ENCODE peak calls at places on chromosomes 1 and 21, in five cellular contexts. W, P, O, G and M are unnamed samples.

GRCh38 chr1:30853350-30853749 is 55.2 kb downstream of the SDC3 start:
- DNase-seq in W (no peak), P (no peak), O (no peak), G (peak), M (no peak)

GRCh38 chr1:25958475-25958874 is 39.4 kb downstream of the PAFAH2 start:
- DNase-seq in W (no peak), P (no peak), O (no peak), G (no peak), M (no peak)

GRCh38 chr1:84078108-84078823 is 65.8 kb upstream of the PRKACB start:
- DNase-seq in W (peak), P (no peak), O (no peak), G (no peak), M (no peak)

GRCh38 chr1:171904778-171905449 is 63.6 kb downstream of the DNM3 start:
- DNase-seq in W (no peak), P (no peak), O (no peak), G (no peak), M (no peak)

GRCh38 chr1:1246601-1247340 is at the start of gene C1QTNF12:
- DNase-seq in W (no peak), P (no peak), O (no peak), G (no peak), M (peak)

GRCh38 chr1:37323486-37324377 is 150.6 kb upstream of the ZC3H12A start:
- DNase-seq in W (peak), P (peak), O (no peak), G (peak), M (peak)

GRCh38 chr1:221230605-221231004 is 351.4 kb downstream of the HLX start:
- DNase-seq in W (no peak), P (no peak), O (no peak), G (no peak), M (no peak)

GRCh38 chr1:56424744-56425493 is 154.4 kb downstream of the PLPP3 start:
- DNase-seq in W (no peak), P (no peak), O (no peak), G (peak), M (no peak)

GRCh38 chr1:230495891-230496385 is 69.8 kb upstream of the PGBD5 start:
- DNase-seq in W (peak), P (no peak), O (no peak), G (no peak), M (no peak)

GRCh38 chr1:229344139-229344538 is 1.3 kb upstream of the CCSAP start:
- DNase-seq in W (no peak), P (no peak), O (no peak), G (no peak), M (no peak)

GRCh38 chr1:195934839-195935557 is 673.2 kb downstream of the KCNT2 start:
- DNase-seq in W (no peak), P (no peak), O (no peak), G (no peak), M (peak)

GRCh38 chr1:97632776-97633175 is 288.1 kb downstream of the DPYD start:
- DNase-seq in W (no peak), P (no peak), O (no peak), G (no peak), M (no peak)

GRCh38 chr1:31575373-31576140 is 758 bp upstream of the TINAGL1 start:
- DNase-seq in W (peak), P (no peak), O (no peak), G (peak), M (no peak)

GRCh38 chr1:20470174-20470573 is 15.8 kb downstream of the CAMK2N1 start:
- DNase-seq in W (no peak), P (no peak), O (no peak), G (no peak), M (peak)

GRCh38 chr1:180092931-180093650 is 61.6 kb upstream of the QSOX1 start:
- DNase-seq in W (no peak), P (no peak), O (no peak), G (no peak), M (no peak)

GRCh38 chr1:201455098-201455497 is 13.9 kb downstream of the PHLDA3 start:
- DNase-seq in W (no peak), P (no peak), O (no peak), G (no peak), M (no peak)

GRCh38 chr1:219965285-219965684 is 36.9 kb upstream of the SLC30A10 start:
- DNase-seq in W (no peak), P (no peak), O (no peak), G (no peak), M (no peak)
- TF ChIP-seq CHD2 in W (no peak), P (no peak), O (no peak), G (no peak), M (no peak)

GRCh38 chr1:110383311-110383990 is 7.4 kb downstream of the SLC16A4 start:
- DNase-seq in W (no peak), P (no peak), O (no peak), G (no peak), M (no peak)
- H3K9ac ChIP-seq in W (no peak), P (no peak), O (no peak), G (no peak), M (no peak)

GRCh38 chr21:37653201-37653600 is 263.1 kb downstream of the KCNJ6 start:
- DNase-seq in W (no peak), P (no peak), O (no peak), G (no peak), M (no peak)

GRCh38 chr21:37656899-37657298 is 259.4 kb downstream of the KCNJ6 start:
- DNase-seq in W (no peak), P (no peak), O (no peak), G (no peak), M (no peak)

GRCh38 chr21:37658121-37658993 is 257.9 kb downstream of the KCNJ6 start:
- DNase-seq in W (no peak), P (no peak), O (no peak), G (no peak), M (no peak)

GRCh38 chr21:37655601-37656300 is 260.5 kb downstream of the KCNJ6 start:
- DNase-seq in W (no peak), P (no peak), O (no peak), G (no peak), M (no peak)

GRCh38 chr21:37654596-37654995 is 261.7 kb downstream of the KCNJ6 start:
- DNase-seq in W (no peak), P (no peak), O (no peak), G (no peak), M (no peak)
- TF ChIP-seq CTCF in W (no peak), P (no peak), O (no peak), G (no peak), M (no peak)

GRCh38 chr1:39639333-39640130 is at the start of gene HEYL:
- DNase-seq in W (peak), P (peak), O (no peak), G (peak), M (no peak)
- TF ChIP-seq CHD2 in W (no peak), P (no peak), O (no peak), G (no peak), M (no peak)

GRCh38 chr1:41906977-41907376 is 11.7 kb downstream of the HIVEP3 start:
- DNase-seq in W (no peak), P (no peak), O (no peak), G (no peak), M (no peak)
- H3K9ac ChIP-seq in W (no peak), P (no peak), O (no peak), G (no peak), M (no peak)

DNA sequence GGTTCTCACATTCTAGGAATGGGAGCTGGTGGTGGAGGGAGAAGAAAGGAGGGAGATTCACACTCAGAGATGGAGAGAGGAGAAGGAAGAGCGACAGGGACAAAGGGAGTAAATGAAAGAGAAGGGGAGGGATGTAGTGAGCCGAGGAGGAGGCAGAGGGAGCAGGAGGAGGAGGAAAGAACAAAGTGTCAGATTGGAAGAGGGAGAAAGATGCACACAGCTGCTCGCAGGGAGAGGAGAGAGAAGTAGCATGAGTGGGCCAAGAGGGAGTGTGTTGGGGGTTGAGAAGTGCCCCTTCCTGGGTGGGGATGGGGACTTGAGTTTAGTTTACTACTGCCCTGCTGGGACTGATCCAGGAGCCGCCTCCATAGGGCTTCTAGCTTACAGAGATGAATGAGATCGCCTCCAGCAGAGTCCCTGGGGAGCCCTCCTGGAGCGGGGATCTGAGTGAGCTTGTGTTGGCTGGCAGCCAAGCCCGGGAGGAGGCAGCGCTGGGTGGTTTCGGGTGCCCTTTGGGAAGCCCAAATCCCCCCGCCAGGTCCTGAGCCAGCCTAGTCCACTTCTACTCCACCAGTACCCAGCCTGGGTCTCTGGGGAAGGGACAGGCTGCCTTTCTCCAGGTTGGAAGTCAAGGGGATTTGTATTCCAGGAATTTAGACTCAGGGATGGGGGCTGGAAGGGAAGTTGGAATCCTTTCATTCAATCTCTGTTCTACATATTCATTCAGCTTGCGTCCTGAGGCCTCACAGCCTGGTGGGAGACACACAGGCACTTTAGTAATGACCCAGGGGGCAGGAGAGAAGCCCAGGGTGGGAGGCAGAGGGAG is 20.9 kb downstream of the PTPRU start:
- DNase-seq in W (peak), P (no peak), O (no peak), G (no peak), M (peak)
- TF ChIP-seq CTCF in W (no peak), P (no peak), O (no peak), G (no peak), M (no peak)

GRCh38 chr1:243713470-243714186 is 136.4 kb downstream of the AKT3 start:
- DNase-seq in W (no peak), P (no peak), O (no peak), G (no peak), M (peak)
- TF ChIP-seq CHD2 in W (no peak), P (no peak), O (no peak), G (no peak), M (no peak)

GRCh38 chr21:17673261-17674020 is 60.7 kb upstream of the BTG3 start:
- DNase-seq in W (no peak), P (no peak), O (no peak), G (no peak), M (no peak)
- H3K9ac ChIP-seq in W (no peak), P (no peak), O (no peak), G (no peak), M (no peak)

GRCh38 chr1:99004270-99005141 is at the start of gene PLPPR5:
- DNase-seq in W (no peak), P (no peak), O (no peak), G (no peak), M (peak)
- TF ChIP-seq CTCF in W (no peak), P (peak), O (no peak), G (no peak), M (peak)

DNA sequence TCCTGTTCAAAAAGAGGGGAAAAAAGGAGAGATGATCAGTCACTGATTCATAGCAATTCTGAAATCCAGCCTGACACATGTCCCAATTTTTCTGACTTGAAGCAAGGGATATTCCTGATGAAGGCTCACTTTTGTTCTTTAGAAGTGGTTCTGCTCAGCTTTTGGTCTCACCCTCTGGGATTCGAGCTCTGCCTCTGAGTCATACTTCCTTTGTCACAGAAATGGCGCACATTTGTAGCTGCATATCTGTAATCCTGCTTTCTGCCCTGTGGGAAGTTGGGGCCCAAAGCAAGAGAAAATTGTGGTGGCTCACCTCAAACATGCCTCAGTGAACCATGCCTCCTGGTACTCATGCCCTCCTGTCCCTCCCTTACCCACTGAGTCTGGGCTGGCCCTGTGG is 22.3 kb upstream of the FAM78B start:
- DNase-seq in W (no peak), P (no peak), O (no peak), G (no peak), M (no peak)
- TF ChIP-seq CHD2 in W (no peak), P (no peak), O (no peak), G (no peak), M (no peak)